ENCODE peak calls at places on chromosome 16, in six cellular contexts. L is body of pancreas, K is prostate gland, R is HCT116, C is thoracic aorta, P is adrenal gland. V is an unnamed sample.

GRCh38 chr16:29877266-29877961 is 14.4 kb upstream of the CDIPT start:
- DNase-seq in L (no peak), R (peak; percentile 66), C (no peak), P (no peak), K (no peak), V (peak; percentile 33)

GRCh38 chr16:75097941-75098897 is 18.4 kb downstream of the LDHD start:
- DNase-seq in P (peak; percentile 30), R (no peak), C (no peak), L (no peak), K (no peak), V (no peak)

GRCh38 chr16:30368122-30368791 is 2.0 kb downstream of the TBC1D10B start:
- DNase-seq in P (no peak), L (no peak), R (no peak), K (no peak), C (no peak), V (no peak)

GRCh38 chr16:84088695-84089395 is 27.9 kb downstream of the MBTPS1 start:
- DNase-seq in L (no peak), R (no peak), P (no peak), C (no peak), K (no peak), V (peak; percentile 41)

GRCh38 chr16:10641953-10642949 is 52.5 kb downstream of the TEKT5 start:
- DNase-seq in P (no peak), K (no peak), C (no peak), L (no peak), R (no peak), V (no peak)

GRCh38 chr16:85286066-85286712 is 173.9 kb upstream of the CIBAR2 start:
- DNase-seq in L (peak; percentile 45), R (no peak), C (peak; percentile 54), K (peak; percentile 29), P (peak; percentile 86), V (peak; percentile 44)

GRCh38 chr16:70478912-70479341 is 24.5 kb downstream of the FCSK start:
- DNase-seq in K (no peak), C (no peak), R (no peak), P (no peak), L (no peak), V (no peak)

GRCh38 chr16:66930189-66930588 is 4.0 kb downstream of the CIAO2B start:
- DNase-seq in K (no peak), L (peak; percentile 56), C (no peak), P (peak; percentile 43), R (no peak), V (peak; percentile 56)

GRCh38 chr16:84507011-84507982 is 2.8 kb upstream of the MEAK7 start:
- DNase-seq in L (no peak), K (no peak), P (no peak), C (no peak), R (no peak), V (no peak)

GRCh38 chr16:28880955-28881354 is 2.7 kb downstream of the ATP2A1 start:
- DNase-seq in R (no peak), L (no peak), K (no peak), C (no peak), P (no peak), V (no peak)

GRCh38 chr16:30122621-30123160 is 329 bp downstream of the MAPK3 start:
- DNase-seq in K (no peak), L (peak; percentile 11), C (no peak), R (no peak), P (no peak), V (peak; percentile 47)

GRCh38 chr16:84937196-84937935 is 74.0 kb downstream of the ZDHHC7 start:
- DNase-seq in P (no peak), R (no peak), L (no peak), K (no peak), C (no peak), V (no peak)

GRCh38 chr16:56347166-56347565 is 78.2 kb downstream of the AMFR start:
- DNase-seq in R (no peak), L (no peak), K (no peak), C (no peak), P (no peak), V (no peak)

GRCh38 chr16:48366165-48367093 is 18.8 kb downstream of the SIAH1 start:
- DNase-seq in P (no peak), L (peak; percentile 67), R (peak; percentile 80), C (no peak), K (peak; percentile 51), V (peak; percentile 65)

GRCh38 chr16:15899538-15900100 is 11.2 kb upstream of the CEP20 start:
- DNase-seq in K (peak; percentile 64), R (peak; percentile 99), P (peak; percentile 33), L (peak; percentile 63), C (no peak), V (peak; percentile 45)

GRCh38 chr16:78277374-78277773 is 177.9 kb downstream of the WWOX start:
- DNase-seq in P (no peak), L (no peak), C (no peak), R (no peak), K (no peak), V (no peak)

GRCh38 chr16:75377971-75378386 is 55.3 kb downstream of the CFDP1 start:
- DNase-seq in L (peak; percentile 26), K (peak; percentile 21), P (no peak), C (no peak), R (no peak), V (no peak)

GRCh38 chr16:2586241-2586640 is 48.4 kb downstream of the PDPK1 start:
- DNase-seq in C (no peak), R (no peak), P (no peak), L (no peak), K (no peak), V (no peak)

GRCh38 chr16:86293897-86294296 is 216.4 kb upstream of the FOXF1 start:
- DNase-seq in K (no peak), C (no peak), P (no peak), R (no peak), L (no peak), V (no peak)

GRCh38 chr16:10558746-10559641 is 21.4 kb downstream of the EMP2 start:
- DNase-seq in L (peak; percentile 36), P (peak; percentile 57), C (peak; percentile 68), K (peak; percentile 14), R (no peak), V (peak; percentile 43)

GRCh38 chr16:53055603-53056527 is 1.1 kb downstream of the CHD9 start:
- DNase-seq in K (peak; percentile 37), C (no peak), L (no peak), R (no peak), P (peak; percentile 51), V (peak; percentile 74)

GRCh38 chr16:1117926-1118325 is 21.9 kb upstream of the C1QTNF8 start:
- DNase-seq in P (no peak), K (no peak), L (no peak), R (no peak), C (no peak), V (no peak)

GRCh38 chr16:78443780-78444422 is 344.4 kb downstream of the WWOX start:
- DNase-seq in R (no peak), P (no peak), C (no peak), L (no peak), K (no peak), V (no peak)

GRCh38 chr16:67963325-67964321 is 4.8 kb downstream of the SLC12A4 start:
- DNase-seq in L (peak; percentile 52), C (no peak), K (no peak), R (no peak), P (no peak), V (no peak)
- H3K4me1 ChIP-seq in L (peaks cover 55% of the 10 kb centered on the region), C (peaks cover 33% of the 10 kb centered on the region), K (peaks cover 14% of the 10 kb centered on the region), R (peaks cover 22% of the 10 kb centered on the region), P (peaks cover 33% of the 10 kb centered on the region), V (peaks cover 6% of the 10 kb centered on the region)

GRCh38 chr16:81778861-81779539 is at the start of gene PLCG2:
- DNase-seq in K (peak; percentile 74), R (peak; percentile 47), P (peak; percentile 78), C (no peak), L (peak; percentile 78), V (peak; percentile 84)
- H3K27ac ChIP-seq in K (peak within 1 kb of the TSS; percentile 31), R (peak within 1 kb of the TSS; percentile 50), P (peak within 1 kb of the TSS; percentile 34), C (no peak within 1 kb of the TSS), L (peak within 1 kb of the TSS; percentile 77), V (peak within 1 kb of the TSS; percentile 12)

DNA sequence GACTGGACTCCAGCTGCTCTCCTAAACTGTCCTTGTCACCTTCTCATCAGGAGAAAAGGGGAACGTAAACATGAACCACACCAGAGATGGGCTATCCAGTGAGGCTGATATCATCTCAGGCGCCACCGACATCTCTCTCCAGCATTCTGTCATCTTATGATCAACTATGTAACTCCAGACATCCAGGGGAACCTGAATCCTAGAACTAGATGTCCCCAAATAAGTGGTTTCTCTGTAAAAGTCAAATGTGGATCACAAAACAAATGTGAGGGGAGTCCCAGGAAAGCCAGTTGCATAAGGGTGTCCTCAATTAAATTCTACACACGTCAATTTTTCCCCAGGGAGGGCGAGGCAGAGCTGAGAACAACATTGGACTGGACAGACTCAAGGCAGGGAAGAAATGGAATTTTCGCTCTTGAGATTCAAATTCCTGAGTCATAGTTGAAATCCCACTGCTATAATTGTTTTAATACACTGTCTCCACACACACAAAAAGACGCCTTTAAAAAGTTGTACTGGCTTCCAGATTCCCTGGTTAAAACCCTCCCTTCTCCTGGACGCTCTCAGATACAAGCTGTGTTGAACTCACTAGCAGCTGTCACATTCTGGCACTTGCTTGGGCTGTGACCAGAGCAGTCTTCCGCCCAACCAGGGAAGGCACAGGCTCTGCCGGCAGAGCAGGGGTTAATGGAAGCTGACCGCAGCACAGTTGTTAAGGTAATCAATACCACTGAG is 62.6 kb downstream of the ZFHX3 start:
- DNase-seq in K (no peak), R (no peak), P (no peak), L (peak; percentile 27), C (no peak), V (no peak)
- H3K4me1 ChIP-seq in K (peaks cover 50% of the 10 kb centered on the region), R (peaks cover 17% of the 10 kb centered on the region), P (peaks cover 26% of the 10 kb centered on the region), L (peaks cover 55% of the 10 kb centered on the region), C (peaks cover 40% of the 10 kb centered on the region), V (peaks cover 10% of the 10 kb centered on the region)

GRCh38 chr16:25343976-25344375 is 86.3 kb upstream of the ZKSCAN2 start:
- DNase-seq in C (no peak), K (no peak), L (no peak), R (no peak), P (no peak), V (no peak)

DNA sequence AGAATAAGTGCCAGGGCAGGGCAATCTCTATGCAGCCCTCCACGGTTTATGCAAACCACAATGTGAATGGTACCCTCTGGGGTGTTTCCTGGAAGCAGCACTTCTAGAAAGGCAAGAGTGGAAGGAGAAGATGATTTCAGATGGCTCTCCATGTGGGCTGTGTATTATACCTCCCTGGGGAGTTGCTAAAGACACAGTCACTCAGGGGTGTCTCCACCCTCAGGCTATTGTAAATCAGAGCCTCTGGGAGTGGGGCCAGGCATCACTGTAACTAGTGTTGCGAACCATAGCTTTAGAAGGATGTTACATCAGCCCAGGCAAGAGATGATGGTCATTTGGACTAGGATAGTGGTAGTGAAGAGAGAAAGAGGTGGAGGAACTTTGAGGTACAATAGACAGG is 83.3 kb upstream of the ZKSCAN2 start:
- DNase-seq in K (no peak), C (no peak), P (no peak), L (no peak), R (no peak), V (no peak)
- H3K27ac ChIP-seq in K (no peak overlapping the region), C (no peak overlapping the region), P (no peak overlapping the region), L (no peak overlapping the region), R (no peak overlapping the region), V (no peak overlapping the region)

V was measured in colonic mucosa.